ENCODE peak calls at places on chromosomes 16 and 17, in ten cellular contexts. N is Panc1, O is heart left ventricle, W is lung, S is WERI-Rb-1, F is GM23248, M is right cardiac atrium, D is sigmoid colon, P is prostate gland, C is HL-60. T is an unnamed sample.
A peak's percentile ranks its signal among the peaks of the same experiment; 100 is the strongest.

GRCh38 chr17:80101946-80102706 is 745 bp downstream of the GAA start:
- DNase-seq in N (no peak), O (peak; percentile 70), W (no peak), S (peak; percentile 94), F (peak; percentile 51), M (peak; percentile 67), D (no peak), P (no peak), C (peak; percentile 42), T (peak; percentile 14)

GRCh38 chr16:85947511-85948509 is 48.8 kb downstream of the IRF8 start:
- DNase-seq in N (no peak), O (no peak), W (no peak), S (no peak), F (no peak), M (no peak), D (no peak), P (no peak), C (no peak), T (peak; percentile 69)

GRCh38 chr17:39527220-39527813 is 66.0 kb downstream of the CDK12 start:
- DNase-seq in N (no peak), O (no peak), W (no peak), S (no peak), F (peak; percentile 39), M (no peak), D (no peak), P (no peak), C (peak; percentile 45), T (peak; percentile 39)

GRCh38 chr17:37131670-37132620 is 183.2 kb downstream of the AATF start:
- DNase-seq in N (no peak), O (no peak), W (no peak), S (no peak), F (no peak), M (no peak), D (no peak), P (peak; percentile 14), C (no peak), T (peak; percentile 52)

GRCh38 chr17:17420561-17421269 is 56.1 kb upstream of the MED9 start:
- DNase-seq in N (no peak), O (peak; percentile 88), W (no peak), S (no peak), F (peak; percentile 91), M (peak; percentile 92), D (peak; percentile 79), P (no peak), C (no peak), T (no peak)

GRCh38 chr17:79779088-79779529 is 1.2 kb downstream of the CBX2 start:
- DNase-seq in N (no peak), O (peak; percentile 47), W (no peak), S (peak; percentile 41), F (no peak), M (no peak), D (no peak), P (no peak), C (no peak), T (no peak)

GRCh38 chr17:39671651-39672521 is 3.6 kb downstream of the PNMT start:
- DNase-seq in N (no peak), O (peak; percentile 78), W (no peak), S (peak; percentile 92), F (peak; percentile 57), M (peak; percentile 86), D (no peak), P (peak; percentile 39), C (peak; percentile 19), T (peak; percentile 81)

GRCh38 chr17:28635506-28635905 is 9.5 kb downstream of the BLTP2 start:
- DNase-seq in N (no peak), O (no peak), W (no peak), S (no peak), F (no peak), M (no peak), D (no peak), P (no peak), C (no peak), T (no peak)

GRCh38 chr16:54287018-54287757 is 601 bp upstream of the IRX3 start:
- DNase-seq in N (no peak), O (no peak), W (no peak), S (peak; percentile 70), F (no peak), M (no peak), D (no peak), P (peak; percentile 25), C (no peak), T (no peak)

GRCh38 chr17:37642706-37643105 is 540 bp downstream of the DDX52 start:
- DNase-seq in N (no peak), O (no peak), W (no peak), S (no peak), F (peak; percentile 72), M (no peak), D (no peak), P (no peak), C (no peak), T (peak; percentile 47)

GRCh38 chr16:3017806-3018506 is at the start of gene CLDN6:
- DNase-seq in N (no peak), O (no peak), W (no peak), S (no peak), F (no peak), M (no peak), D (no peak), P (no peak), C (peak; percentile 18), T (peak; percentile 32)

GRCh38 chr17:59561042-59561441 is 4.4 kb upstream of the DHX40 start:
- DNase-seq in N (no peak), O (no peak), W (no peak), S (peak; percentile 35), F (peak; percentile 48), M (no peak), D (no peak), P (no peak), C (peak; percentile 81), T (peak; percentile 18)

GRCh38 chr17:35161281-35161761 is 13.7 kb downstream of the UNC45B start:
- DNase-seq in N (no peak), O (no peak), W (no peak), S (no peak), F (no peak), M (no peak), D (no peak), P (no peak), C (peak; percentile 56), T (peak; percentile 21)

GRCh38 chr17:28701987-28702751 is 9.5 kb downstream of the PROCA1 start:
- DNase-seq in N (no peak), O (no peak), W (no peak), S (no peak), F (no peak), M (no peak), D (no peak), P (no peak), C (no peak), T (no peak)

GRCh38 chr16:50520451-50521245 is 27.5 kb upstream of the NKD1 start:
- DNase-seq in N (no peak), O (no peak), W (no peak), S (no peak), F (no peak), M (no peak), D (peak; percentile 18), P (no peak), C (no peak), T (no peak)

GRCh38 chr17:72182256-72182890 is 61.6 kb downstream of the SOX9 start:
- DNase-seq in N (no peak), O (no peak), W (no peak), S (no peak), F (no peak), M (no peak), D (no peak), P (peak; percentile 47), C (no peak), T (no peak)

GRCh38 chr17:65403129-65403528 is 158.3 kb downstream of the AXIN2 start:
- DNase-seq in N (no peak), O (no peak), W (no peak), S (no peak), F (no peak), M (no peak), D (no peak), P (no peak), C (no peak), T (no peak)

GRCh38 chr16:4489030-4489429 is 12.8 kb downstream of the HMOX2 start:
- DNase-seq in N (no peak), O (no peak), W (no peak), S (no peak), F (peak; percentile 77), M (no peak), D (no peak), P (no peak), C (no peak), T (no peak)

GRCh38 chr16:4494746-4495490 is 18.7 kb downstream of the HMOX2 start:
- DNase-seq in N (no peak), O (no peak), W (no peak), S (no peak), F (peak; percentile 83), M (no peak), D (no peak), P (no peak), C (no peak), T (no peak)

GRCh38 chr16:4488486-4488967 is 12.3 kb downstream of the HMOX2 start:
- DNase-seq in N (no peak), O (no peak), W (no peak), S (no peak), F (peak; percentile 38), M (no peak), D (no peak), P (no peak), C (no peak), T (peak; percentile 54)

GRCh38 chr16:4495766-4496165 is 19.6 kb downstream of the HMOX2 start:
- DNase-seq in N (no peak), O (no peak), W (no peak), S (no peak), F (no peak), M (no peak), D (no peak), P (no peak), C (no peak), T (no peak)

GRCh38 chr16:4491898-4492297 is 15.7 kb downstream of the HMOX2 start:
- DNase-seq in N (no peak), O (no peak), W (no peak), S (no peak), F (no peak), M (no peak), D (no peak), P (no peak), C (no peak), T (no peak)
- H3K27me3 ChIP-seq in N (no peaks in the 10 kb centered on the region), O (no peaks in the 10 kb centered on the region), W (no peaks in the 10 kb centered on the region), S (no peaks in the 10 kb centered on the region), F (no peaks in the 10 kb centered on the region), M (no peaks in the 10 kb centered on the region), D (no peaks in the 10 kb centered on the region), P (no peaks in the 10 kb centered on the region), C (no peaks in the 10 kb centered on the region), T (no peaks in the 10 kb centered on the region)

GRCh38 chr17:3788200-3788599 is 12.8 kb downstream of the ITGAE start:
- DNase-seq in N (no peak), O (no peak), W (no peak), S (no peak), F (no peak), M (no peak), D (no peak), P (no peak), C (no peak), T (peak; percentile 44)
- H3K27ac ChIP-seq in N (no peak overlapping the region), O (no peak overlapping the region), W (no peak overlapping the region), S (no peak overlapping the region), F (no peak overlapping the region), M (no peak overlapping the region), D (no peak overlapping the region), P (no peak overlapping the region), C (no peak overlapping the region), T (no peak overlapping the region)

GRCh38 chr16:73071131-73071940 is 23.4 kb upstream of the ZFHX3 start:
- DNase-seq in N (no peak), O (peak; percentile 70), W (no peak), S (no peak), F (peak; percentile 44), M (peak; percentile 71), D (peak; percentile 87), P (no peak), C (no peak), T (no peak)
- H3K4me3 ChIP-seq in N (no peak overlapping the region), O (peak overlapping the region; percentile 7), W (no peak overlapping the region), S (no peak overlapping the region), F (peak overlapping the region; percentile 27), M (peak overlapping the region; percentile 9), D (peak overlapping the region; percentile 37), P (peak overlapping the region; percentile 12), C (no peak overlapping the region), T (no peak overlapping the region)

GRCh38 chr17:66885417-66885816 is 50.5 kb downstream of the CACNG5 start:
- DNase-seq in N (no peak), O (no peak), W (no peak), S (no peak), F (no peak), M (peak; percentile 55), D (no peak), P (no peak), C (no peak), T (no peak)
- H3K27me3 ChIP-seq in N (no peaks in the 10 kb centered on the region), O (no peaks in the 10 kb centered on the region), W (no peaks in the 10 kb centered on the region), S (no peaks in the 10 kb centered on the region), F (no peaks in the 10 kb centered on the region), M (no peaks in the 10 kb centered on the region), D (no peaks in the 10 kb centered on the region), P (no peaks in the 10 kb centered on the region), C (no peaks in the 10 kb centered on the region), T (no peaks in the 10 kb centered on the region)